ENCODE peak calls at places on chromosomes 7 and 10, in seven cellular contexts. H, I, T, Y, S, Q and J are unnamed samples.
A peak's percentile ranks its signal among the peaks of the same experiment; 100 is the strongest.

GRCh38 chr7:2037805-2038635 is 194.7 kb downstream of the MAD1L1 start:
- DNase-seq in H (no peak), I (no peak), T (no peak), Y (peak; percentile 74), S (no peak), Q (peak; percentile 40), J (no peak)

GRCh38 chr10:49285232-49285631 is 13.7 kb upstream of the C10orf71 start:
- DNase-seq in H (peak; percentile 25), I (no peak), T (no peak), Y (no peak), S (no peak), Q (no peak), J (peak; percentile 33)

GRCh38 chr10:33484787-33485186 is 150.3 kb upstream of the NRP1 start:
- DNase-seq in H (no peak), I (no peak), T (no peak), Y (peak; percentile 82), S (no peak), Q (no peak), J (peak; percentile 34)

GRCh38 chr10:35447693-35448407 is 111.5 kb downstream of the CCNY start:
- DNase-seq in H (peak; percentile 91), I (no peak), T (peak; percentile 10), Y (peak; percentile 32), S (no peak), Q (no peak), J (peak; percentile 53)

GRCh38 chr7:1045038-1045726 is 836 bp downstream of the GPR146 start:
- DNase-seq in H (no peak), I (no peak), T (no peak), Y (no peak), S (no peak), Q (no peak), J (no peak)

GRCh38 chr7:106717997-106718871 is 57.3 kb upstream of the CCDC71L start:
- DNase-seq in H (peak; percentile 96), I (no peak), T (peak; percentile 87), Y (peak; percentile 93), S (no peak), Q (no peak), J (peak; percentile 97)

GRCh38 chr10:79024296-79024695 is 44.5 kb upstream of the ZMIZ1 start:
- DNase-seq in H (no peak), I (no peak), T (no peak), Y (no peak), S (no peak), Q (peak; percentile 51), J (no peak)

GRCh38 chr10:11116817-11117216 is 99.1 kb downstream of the CELF2 start:
- DNase-seq in H (no peak), I (no peak), T (no peak), Y (no peak), S (no peak), Q (no peak), J (no peak)

GRCh38 chr7:93828260-93828659 is 62.3 kb downstream of the TFPI2 start:
- DNase-seq in H (no peak), I (no peak), T (no peak), Y (no peak), S (no peak), Q (no peak), J (no peak)

GRCh38 chr10:25465582-25466372 is 291.0 kb downstream of the GPR158 start:
- DNase-seq in H (no peak), I (no peak), T (peak; percentile 31), Y (no peak), S (no peak), Q (no peak), J (no peak)

GRCh38 chr7:105473163-105473562 is 48.9 kb downstream of the PUS7 start:
- DNase-seq in H (no peak), I (no peak), T (no peak), Y (peak; percentile 90), S (no peak), Q (no peak), J (peak; percentile 72)

GRCh38 chr7:73941836-73942551 is 81.0 kb downstream of the TMEM270 start:
- DNase-seq in H (peak; percentile 81), I (no peak), T (no peak), Y (no peak), S (no peak), Q (no peak), J (peak; percentile 76)

GRCh38 chr10:103874730-103875129 is 19.4 kb upstream of the SH3PXD2A start:
- DNase-seq in H (no peak), I (no peak), T (no peak), Y (no peak), S (no peak), Q (no peak), J (no peak)

GRCh38 chr10:97230146-97230545 is 44.4 kb upstream of the SLIT1 start:
- DNase-seq in H (peak; percentile 48), I (peak; percentile 51), T (no peak), Y (peak; percentile 12), S (no peak), Q (no peak), J (peak; percentile 46)

GRCh38 chr10:97229322-97229721 is 43.6 kb upstream of the SLIT1 start:
- DNase-seq in H (peak; percentile 63), I (no peak), T (no peak), Y (peak; percentile 18), S (no peak), Q (no peak), J (peak; percentile 90)

GRCh38 chr10:97228130-97228774 is 42.5 kb upstream of the SLIT1 start:
- DNase-seq in H (no peak), I (no peak), T (no peak), Y (no peak), S (no peak), Q (no peak), J (no peak)

GRCh38 chr10:97226398-97226797 is 40.6 kb upstream of the SLIT1 start:
- DNase-seq in H (no peak), I (no peak), T (no peak), Y (no peak), S (no peak), Q (no peak), J (no peak)

DNA sequence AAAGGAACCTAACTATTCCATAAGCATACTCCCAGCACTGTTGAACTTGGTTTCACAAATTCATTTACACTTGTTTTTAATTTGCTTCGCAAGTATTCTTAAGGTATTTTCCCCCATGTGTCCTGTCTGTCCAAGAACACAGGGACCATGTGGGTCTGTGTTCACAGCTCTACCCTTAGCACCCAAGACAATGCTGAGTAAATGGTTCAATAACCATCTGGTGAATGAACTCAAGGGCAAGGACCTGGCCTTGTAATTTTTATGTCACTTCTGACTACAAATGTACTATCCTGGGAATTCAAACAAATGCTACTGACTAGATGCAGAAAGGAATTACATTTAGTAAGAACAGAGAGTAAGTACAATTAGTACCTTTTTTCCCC is 43.0 kb upstream of the SLIT1 start:
- DNase-seq in H (no peak), I (no peak), T (no peak), Y (no peak), S (no peak), Q (no peak), J (no peak)
- H3K4me3 ChIP-seq in H (no peak overlapping the region), I (no peak overlapping the region), T (no peak overlapping the region), Y (no peak overlapping the region), S (no peak overlapping the region), Q (no peak overlapping the region), J (no peak overlapping the region)

GRCh38 chr7:33804261-33804660 is 101.1 kb upstream of the BMPER start:
- DNase-seq in H (no peak), I (no peak), T (no peak), Y (no peak), S (no peak), Q (no peak), J (no peak)

GRCh38 chr7:33807779-33808482 is 97.4 kb upstream of the BMPER start:
- DNase-seq in H (peak; percentile 67), I (peak; percentile 43), T (peak; percentile 10), Y (peak; percentile 66), S (no peak), Q (no peak), J (peak; percentile 99)

GRCh38 chr7:33805630-33806233 is 99.6 kb upstream of the BMPER start:
- DNase-seq in H (peak; percentile 64), I (no peak), T (no peak), Y (peak; percentile 53), S (no peak), Q (no peak), J (peak; percentile 82)

GRCh38 chr7:33807158-33807530 is 98.2 kb upstream of the BMPER start:
- DNase-seq in H (no peak), I (no peak), T (no peak), Y (no peak), S (no peak), Q (no peak), J (no peak)

GRCh38 chr7:33806284-33807157 is 98.8 kb upstream of the BMPER start:
- DNase-seq in H (no peak), I (peak; percentile 90), T (no peak), Y (no peak), S (no peak), Q (no peak), J (peak; percentile 55)
- TF ChIP-seq CTCF in H (no peak), I (no peak), T (no peak), Y (no peak), S (no peak), Q (no peak), J (no peak)

GRCh38 chr7:43906327-43907010 is at the start of gene URGCP:
- DNase-seq in H (peak; percentile 49), I (peak; percentile 63), T (no peak), Y (peak; percentile 25), S (no peak), Q (peak; percentile 85), J (peak; percentile 10)
- H3K27me3 ChIP-seq in H (no peaks in the 10 kb centered on the region), I (no peaks in the 10 kb centered on the region), T (no peaks in the 10 kb centered on the region), Y (no peaks in the 10 kb centered on the region), S (no peaks in the 10 kb centered on the region), Q (no peaks in the 10 kb centered on the region), J (no peaks in the 10 kb centered on the region)

GRCh38 chr7:30433506-30433905 is 45.1 kb downstream of the NOD1 start:
- DNase-seq in H (no peak), I (no peak), T (no peak), Y (no peak), S (no peak), Q (no peak), J (no peak)

GRCh38 chr7:30430300-30430699 is 48.3 kb downstream of the NOD1 start:
- DNase-seq in H (no peak), I (peak; percentile 72), T (no peak), Y (no peak), S (no peak), Q (no peak), J (peak; percentile 67)

GRCh38 chr7:30430777-30431176 is 47.8 kb downstream of the NOD1 start:
- DNase-seq in H (no peak), I (peak; percentile 26), T (no peak), Y (no peak), S (no peak), Q (peak; percentile 57), J (no peak)

GRCh38 chr7:30434140-30434799 is 44.3 kb downstream of the NOD1 start:
- DNase-seq in H (no peak), I (peak; percentile 57), T (no peak), Y (no peak), S (no peak), Q (no peak), J (no peak)

DNA sequence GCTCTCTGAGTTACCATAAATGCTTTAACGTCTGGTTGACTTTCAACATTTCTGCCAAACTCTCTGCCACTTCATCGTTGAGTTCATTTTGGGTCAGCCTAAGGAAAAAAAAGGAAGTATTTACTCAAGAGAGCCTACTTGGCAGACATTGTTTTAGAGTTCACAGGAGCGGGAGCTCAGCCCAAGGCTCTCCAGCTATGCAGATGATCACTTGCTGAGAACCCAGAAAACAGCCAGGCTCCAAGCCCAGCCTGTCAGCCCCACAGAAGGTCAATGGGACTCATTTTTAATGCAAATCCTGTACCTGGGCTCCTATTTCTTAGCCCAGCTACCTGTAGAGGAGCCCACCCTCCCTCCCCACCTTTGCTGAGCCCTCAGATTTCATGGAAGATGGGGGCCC is 45.5 kb downstream of the NOD1 start:
- DNase-seq in H (no peak), I (no peak), T (no peak), Y (peak; percentile 91), S (peak; percentile 46), Q (peak; percentile 73), J (no peak)
- H3K4me3 ChIP-seq in H (no peak overlapping the region), I (no peak overlapping the region), T (no peak overlapping the region), Y (no peak overlapping the region), S (no peak overlapping the region), Q (no peak overlapping the region), J (no peak overlapping the region)

GRCh38 chr7:14691597-14692203 is 210.9 kb downstream of the DGKB start:
- DNase-seq in H (peak; percentile 57), I (peak; percentile 61), T (peak; percentile 32), Y (peak; percentile 49), S (peak; percentile 46), Q (no peak), J (peak; percentile 8)
- TF ChIP-seq CTCF in H (peak; percentile 93), I (peak; percentile 80), T (peak; percentile 88), Y (peak; percentile 91), S (peak; percentile 87), Q (peak; percentile 89), J (peak; percentile 71)